ENCODE peak calls at places on chromosomes 5 and 9, in seven cellular contexts. K is H1, J is transverse colon, R is SK-N-SH, G is A549, P is suprapubic skin, H is ovary. I is an unnamed sample.

GRCh38 chr9:127437497-127438264 is 13.5 kb downstream of the ZNF79 start:
- DNase-seq in K (no peak), J (no peak), R (no peak), G (no peak), P (no peak), H (no peak), I (no peak)

GRCh38 chr9:8874482-8874881 is 1074.9 kb upstream of the DMAC1 start:
- DNase-seq in K (no peak), J (no peak), R (peak), G (no peak), P (no peak), H (no peak), I (no peak)

GRCh38 chr5:151740336-151740942 is 18.0 kb downstream of the ATOX1 start:
- DNase-seq in K (peak), J (peak), R (peak), G (peak), P (peak), H (peak), I (peak)

GRCh38 chr5:39943811-39944210 is 519.0 kb upstream of the DAB2 start:
- DNase-seq in K (no peak), J (no peak), R (no peak), G (no peak), P (no peak), H (no peak), I (no peak)

GRCh38 chr9:7105095-7105494 is 347.3 kb downstream of the KDM4C start:
- DNase-seq in K (no peak), J (no peak), R (no peak), G (no peak), P (no peak), H (no peak), I (no peak)

GRCh38 chr9:16192403-16193017 is 639.7 kb downstream of the CCDC171 start:
- DNase-seq in K (no peak), J (no peak), R (no peak), G (no peak), P (no peak), H (no peak), I (no peak)

GRCh38 chr5:103862398-103862797 is 299.8 kb upstream of the NUDT12 start:
- DNase-seq in K (no peak), J (no peak), R (no peak), G (no peak), P (no peak), H (no peak), I (no peak)

GRCh38 chr9:17936365-17936764 is 357.5 kb downstream of the SH3GL2 start:
- DNase-seq in K (no peak), J (peak), R (no peak), G (no peak), P (no peak), H (no peak), I (no peak)

GRCh38 chr5:154756203-154756870 is 1.2 kb downstream of the LARP1 start:
- DNase-seq in K (no peak), J (peak), R (peak), G (no peak), P (peak), H (peak), I (peak)

GRCh38 chr9:137670391-137671195 is 51.8 kb downstream of the EHMT1 start:
- DNase-seq in K (peak), J (peak), R (no peak), G (no peak), P (no peak), H (no peak), I (peak)

GRCh38 chr5:179874136-179874535 is 15.5 kb upstream of the MRNIP start:
- DNase-seq in K (no peak), J (no peak), R (peak), G (no peak), P (no peak), H (no peak), I (no peak)

GRCh38 chr5:61631438-61631941 is 299.4 kb downstream of the ZSWIM6 start:
- DNase-seq in K (no peak), J (peak), R (no peak), G (no peak), P (no peak), H (peak), I (no peak)

GRCh38 chr5:58378613-58379385 is 81.1 kb downstream of the PLK2 start:
- DNase-seq in K (no peak), J (no peak), R (no peak), G (no peak), P (no peak), H (no peak), I (no peak)

GRCh38 chr9:80134487-80134886 is 562.7 kb downstream of the TLE4 start:
- DNase-seq in K (no peak), J (peak), R (no peak), G (no peak), P (no peak), H (no peak), I (no peak)

GRCh38 chr5:153552886-153553285 is 62.4 kb downstream of the GRIA1 start:
- DNase-seq in K (no peak), J (no peak), R (no peak), G (no peak), P (no peak), H (no peak), I (no peak)

GRCh38 chr9:75892168-75892901 is 1.9 kb downstream of the PCSK5 start:
- DNase-seq in K (peak), J (peak), R (peak), G (peak), P (peak), H (peak), I (no peak)

GRCh38 chr5:53360811-53361210 is 119.6 kb upstream of the FST start:
- DNase-seq in K (no peak), J (no peak), R (no peak), G (no peak), P (no peak), H (no peak), I (no peak)

GRCh38 chr9:77980622-77981021 is 51.0 kb downstream of the GNAQ start:
- DNase-seq in K (no peak), J (no peak), R (no peak), G (no peak), P (no peak), H (no peak), I (no peak)

GRCh38 chr9:127927457-127928231 is 2.9 kb downstream of the PIP5KL1 start:
- DNase-seq in K (peak), J (peak), R (no peak), G (no peak), P (no peak), H (no peak), I (peak)

GRCh38 chr5:12615141-12615820 is 711.0 kb upstream of the CTNND2 start:
- DNase-seq in K (no peak), J (no peak), R (no peak), G (no peak), P (no peak), H (no peak), I (no peak)

GRCh38 chr9:81986051-81986450 is 2.5 kb upstream of the SPATA31D1 start:
- DNase-seq in K (no peak), J (no peak), R (no peak), G (no peak), P (no peak), H (no peak), I (no peak)

GRCh38 chr9:94568250-94568889 is 13.5 kb downstream of the PCAT7 start:
- DNase-seq in K (peak), J (no peak), R (no peak), G (no peak), P (no peak), H (no peak), I (no peak)
- H3K4me3 ChIP-seq in K (no peak), J (no peak), R (no peak), G (no peak), P (no peak), H (no peak), I (no peak)

DNA sequence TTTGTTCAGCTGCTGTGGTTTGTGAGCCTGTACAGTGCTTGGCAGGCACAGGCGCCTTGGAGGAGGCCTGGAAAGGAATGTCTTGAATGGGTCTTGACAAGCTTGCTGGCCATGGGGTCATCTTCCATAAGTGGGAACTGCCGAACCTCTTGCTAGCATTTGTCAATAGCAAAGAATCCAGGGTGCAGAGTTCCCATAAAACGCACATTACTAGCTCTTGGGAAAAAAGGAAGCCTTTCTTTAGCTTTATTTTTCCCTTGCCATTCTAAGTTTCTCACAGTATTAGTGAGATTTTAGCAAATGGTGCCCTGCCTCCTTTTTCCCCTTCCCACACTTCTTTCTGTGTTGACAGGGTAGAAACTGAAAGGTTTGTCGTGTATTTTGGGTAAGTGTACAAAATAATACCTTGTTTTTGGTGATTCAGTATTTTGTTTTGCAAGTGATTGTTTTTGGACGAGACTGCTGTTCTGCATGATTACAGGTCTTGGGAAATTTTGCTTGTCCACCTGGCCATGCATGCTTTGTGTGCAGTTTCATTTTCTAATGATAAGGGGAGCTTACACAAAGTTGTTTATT is 82.0 kb downstream of the ADGRV1 start:
- DNase-seq in K (no peak), J (no peak), R (no peak), G (no peak), P (no peak), H (no peak), I (no peak)
- TF ChIP-seq EP300 in K (no peak), J (no peak), R (no peak), G (no peak), P (no peak), H (no peak), I (no peak)

GRCh38 chr5:134845335-134845851 is 375 bp upstream of the C5orf24 start:
- DNase-seq in K (no peak), J (peak), R (peak), G (no peak), P (no peak), H (no peak), I (no peak)
- H3K4me3 ChIP-seq in K (peak), J (peak), R (peak), G (peak), P (peak), H (peak), I (peak)

GRCh38 chr9:129598089-129598596 is 22.8 kb downstream of the C9orf50 start:
- DNase-seq in K (no peak), J (no peak), R (no peak), G (no peak), P (peak), H (no peak), I (no peak)

GRCh38 chr9:129595323-129595741 is 25.6 kb downstream of the C9orf50 start:
- DNase-seq in K (no peak), J (no peak), R (no peak), G (no peak), P (no peak), H (no peak), I (no peak)

GRCh38 chr9:129595903-129596540 is 24.9 kb downstream of the C9orf50 start:
- DNase-seq in K (no peak), J (no peak), R (no peak), G (no peak), P (peak), H (no peak), I (no peak)

GRCh38 chr9:129596541-129597328 is 24.2 kb downstream of the C9orf50 start:
- DNase-seq in K (peak), J (peak), R (peak), G (peak), P (no peak), H (peak), I (peak)

DNA sequence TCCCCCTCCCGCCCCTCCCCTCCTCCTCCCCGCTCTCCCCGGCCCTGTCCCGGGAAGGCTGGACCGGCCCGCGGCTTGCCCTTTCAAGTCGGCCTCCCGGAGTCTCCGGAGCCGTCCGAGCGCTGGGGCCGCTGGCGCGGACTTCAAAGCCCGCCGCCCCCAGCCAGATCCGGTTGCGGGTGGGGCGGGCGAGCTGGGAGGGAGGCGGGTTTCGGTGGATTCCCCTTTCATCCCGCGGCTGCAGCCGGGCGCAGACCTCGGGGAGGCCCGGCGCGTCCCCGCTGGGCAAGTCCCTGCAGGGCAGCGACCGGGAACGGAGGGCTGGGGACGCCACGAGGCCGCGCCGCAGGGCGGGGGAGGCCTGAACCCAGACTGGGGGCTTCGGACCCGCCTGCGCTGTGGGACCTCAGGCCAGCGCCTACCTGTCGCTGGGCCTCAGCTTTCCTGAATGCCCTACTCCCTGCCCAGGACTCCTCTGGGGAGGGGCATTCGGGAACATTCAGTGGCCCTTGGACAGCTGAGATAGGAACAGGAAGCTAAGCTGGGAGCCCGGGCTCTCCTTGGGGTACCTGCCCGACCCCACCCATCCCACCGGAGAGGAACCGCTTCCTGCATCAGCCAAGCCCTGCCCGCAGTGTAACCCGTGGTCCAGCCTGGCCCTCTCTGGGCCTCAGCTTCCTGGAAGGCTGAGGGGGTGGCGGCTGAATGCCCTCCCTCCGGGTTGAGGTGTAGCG is 23.4 kb downstream of the C9orf50 start:
- DNase-seq in K (peak), J (peak), R (peak), G (peak), P (no peak), H (peak), I (peak)
- TF ChIP-seq EP300 in K (no peak), J (no peak), R (no peak), G (peak), P (no peak), H (no peak), I (no peak)

GRCh38 chr9:35115680-35116538 is at the start of gene ATOSB:
- DNase-seq in K (peak), J (peak), R (peak), G (peak), P (peak), H (peak), I (peak)

GRCh38 chr9:35114921-35115341 is 731 bp downstream of the ATOSB start:
- DNase-seq in K (peak), J (peak), R (peak), G (no peak), P (peak), H (no peak), I (peak)

GRCh38 chr9:35116539-35116897 is 856 bp upstream of the ATOSB start:
- DNase-seq in K (no peak), J (no peak), R (no peak), G (no peak), P (no peak), H (no peak), I (no peak)

GRCh38 chr9:35112257-35113020 is 3.2 kb downstream of the ATOSB start:
- DNase-seq in K (no peak), J (peak), R (no peak), G (no peak), P (no peak), H (no peak), I (no peak)

GRCh38 chr9:35114113-35114847 is 1.4 kb downstream of the ATOSB start:
- DNase-seq in K (peak), J (peak), R (peak), G (no peak), P (peak), H (peak), I (peak)
- H3K4me3 ChIP-seq in K (peak), J (peak), R (peak), G (peak), P (peak), H (peak), I (peak)

GRCh38 chr9:107007981-107008380 is 145.0 kb downstream of the ZNF462 start:
- DNase-seq in K (no peak), J (no peak), R (no peak), G (no peak), P (no peak), H (no peak), I (no peak)
- TF ChIP-seq EP300 in K (no peak), J (no peak), R (no peak), G (no peak), P (no peak), H (no peak), I (no peak)

GRCh38 chr9:37404590-37404989 is 17.9 kb upstream of the GRHPR start:
- DNase-seq in K (no peak), J (no peak), R (no peak), G (no peak), P (no peak), H (no peak), I (no peak)
- H3K4me3 ChIP-seq in K (no peak), J (no peak), R (no peak), G (no peak), P (no peak), H (no peak), I (no peak)

I was measured in stomach.